ENCODE peak calls at places on chromosomes 13 and 19, in seven cellular contexts. M, G, W, P, H, T and O are unnamed samples. For H3K36me3 and H3K4me1, the result is how much of the 10 kb centered on the place peaks cover.

GRCh38 chr13:24149306-24150032 is 11.1 kb upstream of the SPATA13 start:
- DNase-seq in T (no peak), P (no peak), H (no peak), G (peak), M (no peak), W (no peak), O (no peak)

GRCh38 chr19:46297700-46298476 is 1.0 kb downstream of the HIF3A start:
- DNase-seq in H (no peak), T (peak), W (peak), G (peak), M (peak), P (peak), O (no peak)

GRCh38 chr13:39370554-39370953 is 232.4 kb downstream of the LHFPL6 start:
- DNase-seq in P (no peak), W (no peak), H (no peak), M (no peak), G (no peak), T (no peak), O (no peak)

GRCh38 chr13:112785419-112785856 is 95.6 kb downstream of the ATP11A start:
- DNase-seq in T (peak), H (no peak), W (no peak), G (no peak), P (no peak), M (no peak), O (no peak)

GRCh38 chr13:23980160-23980551 is 82.9 kb upstream of the C1QTNF9B start:
- DNase-seq in G (peak), W (peak), T (peak), P (peak), H (no peak), M (peak), O (peak)

GRCh38 chr13:102965802-102966201 is 100.4 kb downstream of the SLC10A2 start:
- DNase-seq in H (no peak), G (no peak), W (no peak), T (no peak), P (no peak), M (no peak), O (no peak)

GRCh38 chr13:96898855-96899254 is 95.4 kb downstream of the OXGR1 start:
- DNase-seq in G (no peak), P (no peak), T (no peak), M (no peak), W (no peak), H (no peak), O (no peak)

GRCh38 chr19:50843205-50843604 is 9.8 kb upstream of the KLK15 start:
- DNase-seq in M (no peak), W (no peak), H (no peak), P (no peak), G (no peak), T (no peak), O (no peak)

GRCh38 chr13:106238690-106239089 is 296.8 kb downstream of the EFNB2 start:
- DNase-seq in P (no peak), G (no peak), T (no peak), W (no peak), H (no peak), M (no peak), O (no peak)

GRCh38 chr13:67023088-67023893 is 206.8 kb downstream of the PCDH9 start:
- DNase-seq in H (no peak), T (no peak), P (no peak), W (no peak), G (peak), M (peak), O (no peak)

GRCh38 chr13:109479991-109480696 is 306.2 kb downstream of the IRS2 start:
- DNase-seq in H (peak), T (peak), G (peak), P (peak), W (no peak), M (no peak), O (no peak)

GRCh38 chr13:41652735-41653361 is 195.5 kb downstream of the RGCC start:
- DNase-seq in W (no peak), P (no peak), M (no peak), T (no peak), H (peak), G (peak), O (no peak)

GRCh38 chr13:74132768-74133656 is 1.2 kb downstream of the KLF12 start:
- DNase-seq in T (no peak), H (no peak), G (peak), M (no peak), P (no peak), W (peak), O (peak)

GRCh38 chr19:19633711-19634515 is 5.9 kb upstream of the LPAR2 start:
- DNase-seq in P (no peak), T (no peak), G (no peak), W (no peak), H (no peak), M (no peak), O (no peak)

GRCh38 chr19:46999377-46999776 is 20.3 kb upstream of the NPAS1 start:
- DNase-seq in M (no peak), H (no peak), W (no peak), G (no peak), P (no peak), T (no peak), O (no peak)

GRCh38 chr13:34250151-34250550 is 432.2 kb downstream of the RFC3 start:
- DNase-seq in H (no peak), W (no peak), P (no peak), T (no peak), M (no peak), G (no peak), O (no peak)

GRCh38 chr13:46953331-46953730 is 56.5 kb upstream of the HTR2A start:
- DNase-seq in H (no peak), G (no peak), M (no peak), W (no peak), P (no peak), T (no peak), O (no peak)

GRCh38 chr13:23755040-23755439 is 134.2 kb downstream of the MIPEP start:
- DNase-seq in M (no peak), T (no peak), P (no peak), G (no peak), H (no peak), W (no peak), O (no peak)

DNA sequence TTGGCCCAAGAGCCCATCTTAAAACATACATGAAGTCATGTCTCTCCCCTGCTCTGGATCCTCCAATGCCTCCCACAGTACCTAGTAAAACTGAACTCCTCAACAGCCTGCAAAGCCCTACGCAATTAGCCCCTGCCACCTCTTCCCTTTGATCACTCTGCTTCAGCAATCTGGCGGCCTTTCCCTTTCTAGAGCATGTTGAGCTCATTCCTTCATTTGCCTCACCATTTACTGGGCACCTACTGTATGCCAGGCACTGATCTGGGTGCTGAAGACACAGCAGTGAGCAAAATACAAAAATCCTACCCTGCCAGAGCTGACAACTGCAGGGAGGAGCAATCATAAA is 2.9 kb downstream of the KEAP1 start:
- DNase-seq in H (no peak), T (no peak), M (no peak), W (no peak), G (no peak), P (no peak), O (no peak)
- TF ChIP-seq CTCF in H (no peak), T (no peak), M (no peak), W (no peak), G (no peak), P (no peak), O (no peak)

GRCh38 chr19:56103027-56103614 is 18.0 kb downstream of the ZNF787 start:
- DNase-seq in H (peak), G (no peak), P (no peak), M (no peak), W (no peak), T (no peak), O (no peak)
- H3K36me3 ChIP-seq in H (under half), G (under half), P (under half), M (under half), W (under half), T (under half), O (under half)

GRCh38 chr19:40799558-40800338 is 757 bp downstream of the EGLN2 start:
- DNase-seq in P (peak), H (no peak), T (no peak), W (peak), M (no peak), G (no peak), O (peak)
- H3K4me1 ChIP-seq in P (under half), H (under half), T (under half), W (under half), M (under half), G (under half), O (under half)

GRCh38 chr13:36414461-36414860 is 17.8 kb upstream of the CCNA1 start:
- DNase-seq in P (no peak), W (no peak), M (no peak), T (no peak), G (no peak), H (no peak), O (no peak)
- TF ChIP-seq CTCF in P (no peak), W (no peak), M (no peak), T (no peak), G (no peak), H (no peak), O (no peak)

DNA sequence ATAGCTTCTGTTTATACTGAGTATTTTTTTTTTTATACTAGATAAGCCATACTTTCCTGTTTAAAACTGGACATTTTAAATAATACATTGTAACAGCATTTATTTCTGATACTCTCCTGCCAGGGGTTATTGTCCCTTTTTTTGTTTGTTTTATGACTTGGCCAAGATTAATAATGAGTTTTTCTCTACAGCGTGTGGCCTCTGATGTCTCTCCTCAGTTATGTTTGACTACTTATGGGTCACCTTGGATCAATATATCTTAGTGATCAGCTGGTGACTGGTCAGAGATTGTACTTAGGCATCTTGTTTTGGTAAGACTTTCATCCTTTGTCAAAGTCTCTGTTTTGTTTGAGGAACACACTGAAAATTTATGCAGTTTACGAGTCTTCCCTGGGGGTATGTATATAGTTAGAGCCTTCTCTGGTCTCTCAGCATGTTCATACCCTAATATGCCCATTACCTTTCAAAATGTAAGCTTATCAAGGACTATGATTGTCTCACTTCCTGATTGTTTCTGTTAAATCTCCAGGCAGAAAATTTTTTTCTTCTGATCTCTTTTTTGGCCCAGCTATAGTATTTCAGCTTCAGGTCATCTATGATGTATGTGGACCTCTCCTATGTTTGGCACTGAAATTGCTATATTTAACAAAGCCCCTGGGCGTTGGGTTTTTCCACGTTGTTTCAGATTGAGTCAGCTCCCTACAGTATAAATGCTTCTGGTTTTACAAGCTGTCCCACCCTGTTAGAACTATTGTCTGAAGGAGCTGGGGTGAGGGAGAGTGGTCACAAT is 87.9 kb downstream of the URI1 start:
- DNase-seq in P (no peak), T (no peak), W (no peak), H (peak), G (peak), M (no peak), O (no peak)
- H3K36me3 ChIP-seq in P (under half), T (under half), W (under half), H (under half), G (under half), M (under half), O (under half)

GRCh38 chr19:16359074-16359473 is 34.4 kb downstream of the KLF2 start:
- DNase-seq in T (no peak), M (peak), H (no peak), P (no peak), W (no peak), G (no peak), O (peak)
- H3K4me1 ChIP-seq in T (under half), M (under half), H (under half), P (under half), W (under half), G (under half), O (half or more)

DNA sequence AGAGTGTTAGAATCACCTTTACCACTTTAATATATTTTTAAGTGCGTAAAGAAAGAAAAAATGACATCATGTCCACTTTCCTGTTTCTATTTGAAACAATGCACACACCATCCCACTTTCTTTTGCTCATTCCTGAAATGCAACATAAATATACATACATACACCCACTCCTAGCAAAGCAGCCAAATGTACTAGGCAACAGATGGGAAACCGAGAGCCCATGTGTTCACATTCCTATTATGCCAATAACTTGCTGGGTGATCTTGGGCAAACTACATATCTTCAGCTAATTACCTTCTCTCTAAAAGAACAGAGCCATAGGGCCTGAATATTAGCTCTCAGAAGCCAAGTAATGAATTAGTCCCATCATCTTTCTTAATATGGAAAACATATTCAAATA is 610.7 kb upstream of the ATXN8OS start:
- DNase-seq in P (no peak), W (no peak), H (no peak), G (no peak), M (no peak), T (no peak), O (no peak)
- TF ChIP-seq CTCF in P (no peak), W (no peak), H (no peak), G (no peak), M (no peak), T (no peak), O (no peak)

GRCh38 chr13:20017365-20017711 is 58.8 kb downstream of the ZMYM2 start:
- DNase-seq in T (no peak), G (no peak), P (no peak), W (no peak), M (no peak), H (no peak), O (no peak)

GRCh38 chr13:20024706-20025105 is 66.2 kb downstream of the ZMYM2 start:
- DNase-seq in H (no peak), M (no peak), T (no peak), W (no peak), P (no peak), G (no peak), O (no peak)

GRCh38 chr13:20015763-20016162 is 57.2 kb downstream of the ZMYM2 start:
- DNase-seq in P (no peak), M (no peak), T (no peak), G (no peak), H (no peak), W (no peak), O (no peak)

GRCh38 chr13:20016649-20017364 is 58.3 kb downstream of the ZMYM2 start:
- DNase-seq in W (no peak), H (no peak), M (no peak), T (no peak), P (no peak), G (no peak), O (no peak)

GRCh38 chr13:20019033-20019432 is 60.5 kb downstream of the ZMYM2 start:
- DNase-seq in H (no peak), M (no peak), T (no peak), G (no peak), W (no peak), P (no peak), O (no peak)
- H3K36me3 ChIP-seq in H (under half), M (under half), T (under half), G (under half), W (under half), P (under half), O (under half)